ENCODE peak calls at places on chromosomes 2 and 18, in six cellular contexts. Q is NCI-H1417; V is A172; B is stimulated activated CD4-positive, alpha-beta T cell treated with anti-CD3 and anti-CD28 coated beads, Interleukin-2, amount 100 ng/mL, for 48 hours; Y is upper lobe of right lung; Z is T-helper 1 cell. E is an unnamed sample.

GRCh38 chr2:240599141-240599583 is 12.6 kb downstream of the CAPN10 start:
- DNase-seq in Q (no peak), V (no peak), B (no peak), Y (peak; percentile 57), Z (no peak), E (no peak)

GRCh38 chr2:108633379-108633778 is 85.9 kb upstream of the RANBP2 start:
- DNase-seq in Q (no peak), V (no peak), B (no peak), Y (no peak), Z (no peak), E (no peak)

GRCh38 chr2:219459460-219460311 is 25.0 kb downstream of the SPEG start:
- DNase-seq in Q (peak; percentile 35), V (peak; percentile 76), B (peak; percentile 44), Y (no peak), Z (no peak), E (no peak)

GRCh38 chr2:39232141-39232540 is 11.6 kb downstream of the CDKL4 start:
- DNase-seq in Q (no peak), V (no peak), B (no peak), Y (no peak), Z (no peak), E (no peak)

GRCh38 chr2:25310690-25310964 is 31.1 kb downstream of the DNMT3A start:
- DNase-seq in Q (no peak), V (no peak), B (no peak), Y (no peak), Z (no peak), E (no peak)

GRCh38 chr2:237490009-237490804 is 3.2 kb downstream of the MLPH start:
- DNase-seq in Q (no peak), V (no peak), B (no peak), Y (peak; percentile 62), Z (no peak), E (no peak)

GRCh38 chr2:223779877-223780276 is 57.5 kb downstream of the AP1S3 start:
- DNase-seq in Q (no peak), V (peak; percentile 50), B (peak; percentile 26), Y (no peak), Z (no peak), E (peak; percentile 2)

GRCh38 chr2:180662555-180662954 is 317.9 kb upstream of the UBE2E3 start:
- DNase-seq in Q (no peak), V (no peak), B (no peak), Y (no peak), Z (no peak), E (no peak)

GRCh38 chr2:20424300-20425290 is 22.3 kb upstream of the RHOB start:
- DNase-seq in Q (no peak), V (peak; percentile 96), B (no peak), Y (peak; percentile 73), Z (no peak), E (no peak)

GRCh38 chr2:220434365-220434764 is 806.9 kb downstream of the SLC4A3 start:
- DNase-seq in Q (no peak), V (peak; percentile 37), B (no peak), Y (no peak), Z (no peak), E (no peak)

GRCh38 chr2:7594211-7594610 is 677.0 kb downstream of the RNF144A start:
- DNase-seq in Q (peak; percentile 7), V (no peak), B (no peak), Y (no peak), Z (no peak), E (no peak)

GRCh38 chr2:216320852-216321251 is 51.4 kb downstream of the MARCHF4 start:
- DNase-seq in Q (no peak), V (no peak), B (no peak), Y (no peak), Z (no peak), E (no peak)

GRCh38 chr2:146879882-146880281 is 964.9 kb upstream of the ACVR2A start:
- DNase-seq in Q (no peak), V (no peak), B (no peak), Y (no peak), Z (no peak), E (no peak)

GRCh38 chr2:232162191-232162590 is 200.7 kb downstream of the DIS3L2 start:
- DNase-seq in Q (no peak), V (no peak), B (no peak), Y (no peak), Z (no peak), E (no peak)

GRCh38 chr2:137367361-137367760 is 596.9 kb upstream of the HNMT start:
- DNase-seq in Q (no peak), V (peak; percentile 16), B (no peak), Y (no peak), Z (no peak), E (no peak)

GRCh38 chr2:147711031-147711430 is 133.8 kb upstream of the ACVR2A start:
- DNase-seq in Q (no peak), V (no peak), B (no peak), Y (no peak), Z (no peak), E (no peak)

GRCh38 chr18:74110983-74111382 is 36.7 kb downstream of the FBXO15 start:
- DNase-seq in Q (no peak), V (no peak), B (no peak), Y (no peak), Z (no peak), E (no peak)

GRCh38 chr2:177716484-177716883 is 323.9 kb downstream of the AGPS start:
- DNase-seq in Q (no peak), V (no peak), B (no peak), Y (no peak), Z (no peak), E (no peak)

GRCh38 chr2:84894131-84894586 is 11.3 kb upstream of the TMSB10 start:
- DNase-seq in Q (peak; percentile 69), V (no peak), B (no peak), Y (no peak), Z (no peak), E (no peak)

GRCh38 chr2:108124733-108125132 is 115.0 kb upstream of the SULT1C3 start:
- DNase-seq in Q (no peak), V (no peak), B (no peak), Y (no peak), Z (no peak), E (no peak)

GRCh38 chr2:15547100-15547499 is 14.0 kb downstream of the NBAS start:
- DNase-seq in Q (no peak), V (no peak), B (no peak), Y (no peak), Z (no peak), E (no peak)

GRCh38 chr2:202135111-202135874 is 62.2 kb downstream of the KIAA2012 start:
- DNase-seq in Q (no peak), V (peak; percentile 83), B (no peak), Y (no peak), Z (no peak), E (no peak)

GRCh38 chr2:105243961-105244360 is 2.4 kb downstream of the GPR45 start:
- DNase-seq in Q (no peak), V (no peak), B (no peak), Y (no peak), Z (no peak), E (no peak)

GRCh38 chr18:36412778-36413177 is 115.3 kb downstream of the FHOD3 start:
- DNase-seq in Q (peak; percentile 10), V (peak; percentile 35), B (no peak), Y (no peak), Z (no peak), E (no peak)

GRCh38 chr2:73268368-73268830 is 15.9 kb downstream of the FBXO41 start:
- DNase-seq in Q (no peak), V (no peak), B (no peak), Y (no peak), Z (no peak), E (no peak)

GRCh38 chr18:13159579-13159978 is 59.0 kb upstream of the LDLRAD4 start:
- DNase-seq in Q (peak; percentile 37), V (peak; percentile 63), B (no peak), Y (no peak), Z (no peak), E (no peak)

GRCh38 chr2:45152691-45153090 is 143.4 kb upstream of the SIX2 start:
- DNase-seq in Q (no peak), V (no peak), B (no peak), Y (no peak), Z (no peak), E (no peak)

GRCh38 chr2:123769001-123769400 is 256.1 kb upstream of the CNTNAP5 start:
- DNase-seq in Q (no peak), V (no peak), B (no peak), Y (no peak), Z (no peak), E (no peak)

GRCh38 chr18:61690418-61691138 is 202.2 kb downstream of the RNF152 start:
- DNase-seq in Q (no peak), V (no peak), B (no peak), Y (no peak), Z (no peak), E (no peak)

GRCh38 chr2:112155331-112156151 is 17.4 kb downstream of the FBLN7 start:
- DNase-seq in Q (no peak), V (no peak), B (peak; percentile 31), Y (peak; percentile 60), Z (no peak), E (no peak)

GRCh38 chr18:26621161-26622026 is 73.0 kb upstream of the KCTD1 start:
- DNase-seq in Q (no peak), V (no peak), B (peak; percentile 12), Y (peak; percentile 76), Z (no peak), E (no peak)

GRCh38 chr2:8502316-8502715 is 179.5 kb upstream of the ID2 start:
- DNase-seq in Q (no peak), V (no peak), B (no peak), Y (peak; percentile 56), Z (no peak), E (no peak)

E was measured in effector memory CD4-positive, alpha-beta T cell.